ENCODE peak calls at places on chromosome 9, in eight cellular contexts. U, D, J, S, I, C, O and T are unnamed samples.

GRCh38 chr9:23774266-23774665 is 51.8 kb downstream of the ELAVL2 start:
- DNase-seq in U (no peak), D (no peak), J (no peak), S (no peak), I (no peak), C (no peak), O (no peak), T (no peak)

GRCh38 chr9:117734523-117735314 is 30.5 kb downstream of the TLR4 start:
- DNase-seq in U (no peak), D (no peak), J (no peak), S (no peak), I (no peak), C (no peak), O (no peak), T (no peak)

GRCh38 chr9:113737414-113738271 is 138.5 kb upstream of the ZNF618 start:
- DNase-seq in U (no peak), D (peak), J (peak), S (peak), I (peak), C (peak), O (peak), T (no peak)

GRCh38 chr9:129336601-129337286 is 158.7 kb upstream of the IER5L start:
- DNase-seq in U (no peak), D (peak), J (no peak), S (no peak), I (peak), C (peak), O (peak), T (no peak)

GRCh38 chr9:130288393-130288792 is 22.8 kb downstream of the HMCN2 start:
- DNase-seq in U (no peak), D (no peak), J (no peak), S (no peak), I (no peak), C (no peak), O (no peak), T (no peak)

GRCh38 chr9:14158911-14159310 is 155.0 kb downstream of the NFIB start:
- DNase-seq in U (no peak), D (peak), J (no peak), S (no peak), I (no peak), C (no peak), O (no peak), T (no peak)

GRCh38 chr9:91420471-91421021 is 3.1 kb downstream of the NFIL3 start:
- DNase-seq in U (no peak), D (peak), J (no peak), S (no peak), I (no peak), C (no peak), O (no peak), T (no peak)

GRCh38 chr9:134947265-134947955 is 29.7 kb upstream of the FCN1 start:
- DNase-seq in U (no peak), D (no peak), J (no peak), S (no peak), I (no peak), C (no peak), O (no peak), T (no peak)

GRCh38 chr9:111743275-111743674 is 51.5 kb downstream of the SHOC1 start:
- DNase-seq in U (no peak), D (peak), J (peak), S (no peak), I (no peak), C (no peak), O (no peak), T (no peak)

GRCh38 chr9:92710368-92710767 is 40.4 kb upstream of the IPPK start:
- DNase-seq in U (no peak), D (no peak), J (no peak), S (no peak), I (no peak), C (no peak), O (no peak), T (no peak)

GRCh38 chr9:86795047-86795437 is 152.3 kb downstream of the GAS1 start:
- DNase-seq in U (no peak), D (no peak), J (no peak), S (no peak), I (no peak), C (no peak), O (no peak), T (no peak)

GRCh38 chr9:132744881-132745761 is 74.9 kb downstream of the GTF3C4 start:
- DNase-seq in U (peak), D (peak), J (no peak), S (no peak), I (no peak), C (no peak), O (no peak), T (no peak)
- H3K4me3 ChIP-seq in U (no peak), D (no peak), J (no peak), S (peak), I (no peak), C (peak), O (no peak), T (no peak)

DNA sequence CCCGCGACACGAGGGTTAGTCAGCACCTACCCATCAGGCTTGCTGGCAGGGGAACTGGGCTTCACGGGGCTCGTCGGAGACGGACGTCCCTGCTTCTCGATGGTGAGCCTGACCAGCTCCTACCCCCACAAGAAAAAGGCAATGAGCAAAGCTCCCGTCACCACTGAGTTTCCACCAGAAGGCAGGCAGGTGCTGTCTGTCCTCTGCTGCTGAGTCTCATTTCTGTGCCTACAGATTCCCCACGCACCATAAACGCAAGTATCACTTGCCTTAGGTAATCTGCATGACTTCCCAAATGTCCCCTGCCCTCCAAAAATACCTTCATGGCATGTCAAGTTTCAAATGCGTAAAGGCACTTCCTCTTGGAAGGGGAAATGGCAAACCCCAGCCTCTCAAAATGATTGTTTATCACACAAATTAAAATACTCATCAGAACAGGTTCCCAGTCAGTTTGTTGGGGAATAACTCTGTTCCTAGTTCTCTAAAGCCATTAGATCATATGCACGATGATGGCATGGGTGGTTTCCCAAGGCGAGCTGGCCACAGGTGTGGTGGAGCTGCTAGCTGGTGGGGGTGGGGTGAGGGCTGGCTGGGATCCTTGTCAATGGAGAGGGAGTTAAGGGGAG is 85.0 kb downstream of the PRRT1B start:
- DNase-seq in U (no peak), D (no peak), J (no peak), S (no peak), I (no peak), C (no peak), O (peak), T (no peak)
- TF ChIP-seq POLR2A in U (no peak), D (no peak), J (no peak), S (no peak), I (no peak), C (no peak), O (no peak), T (no peak)

GRCh38 chr9:120873512-120873911 is 3.5 kb downstream of the PHF19 start:
- DNase-seq in U (no peak), D (no peak), J (peak), S (no peak), I (no peak), C (no peak), O (no peak), T (no peak)

GRCh38 chr9:120872775-120873502 is 4.0 kb downstream of the PHF19 start:
- DNase-seq in U (peak), D (no peak), J (no peak), S (no peak), I (no peak), C (no peak), O (no peak), T (no peak)

GRCh38 chr9:120875643-120875953 is 1.4 kb downstream of the PHF19 start:
- DNase-seq in U (no peak), D (no peak), J (no peak), S (no peak), I (no peak), C (no peak), O (no peak), T (no peak)

GRCh38 chr9:120874861-120875565 is 2.0 kb downstream of the PHF19 start:
- DNase-seq in U (no peak), D (no peak), J (no peak), S (no peak), I (no peak), C (no peak), O (no peak), T (no peak)

DNA sequence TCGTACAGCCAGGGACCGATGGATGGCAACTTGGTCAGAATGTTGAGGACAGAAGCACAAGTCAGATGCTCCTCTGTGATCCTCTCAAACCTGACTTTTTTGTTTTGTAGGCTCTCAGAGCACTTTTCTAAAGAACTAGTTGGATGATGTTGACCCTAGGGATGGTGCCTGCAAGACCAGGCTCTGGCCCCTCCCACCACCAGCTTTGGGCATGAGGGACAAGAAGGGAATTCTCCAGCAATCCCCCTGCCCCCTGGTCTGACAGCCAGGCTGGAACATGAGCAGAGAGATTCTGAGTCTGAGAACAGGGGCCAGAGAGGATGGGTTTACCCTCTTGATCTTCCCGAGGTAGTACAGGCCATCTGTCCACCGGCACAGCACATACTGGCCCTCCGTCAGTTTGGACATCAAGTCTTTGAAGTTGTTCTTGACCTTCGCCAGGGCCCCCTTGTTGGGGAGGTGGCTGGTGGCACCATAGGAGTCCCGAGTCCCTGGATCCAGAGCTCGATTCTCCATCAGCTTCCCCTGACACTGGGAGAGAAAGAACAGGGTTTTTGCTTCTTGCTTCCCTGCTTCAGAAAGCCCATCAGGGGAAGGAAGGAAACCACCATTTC is 2.7 kb downstream of the PHF19 start:
- DNase-seq in U (peak), D (no peak), J (no peak), S (no peak), I (no peak), C (no peak), O (no peak), T (no peak)
- H3K4me3 ChIP-seq in U (no peak), D (no peak), J (no peak), S (no peak), I (no peak), C (no peak), O (no peak), T (no peak)

GRCh38 chr9:19151425-19152159 is 24.3 kb upstream of the PLIN2 start:
- DNase-seq in U (no peak), D (no peak), J (no peak), S (no peak), I (no peak), C (peak), O (no peak), T (no peak)
- TF ChIP-seq POLR2A in U (no peak), D (no peak), J (no peak), S (no peak), I (no peak), C (no peak), O (no peak), T (no peak)

GRCh38 chr9:36099718-36100117 is 36.8 kb upstream of the GLIPR2 start:
- DNase-seq in U (no peak), D (no peak), J (no peak), S (no peak), I (no peak), C (no peak), O (no peak), T (no peak)

GRCh38 chr9:36100532-36100931 is 36.0 kb upstream of the GLIPR2 start:
- DNase-seq in U (no peak), D (no peak), J (no peak), S (no peak), I (no peak), C (no peak), O (no peak), T (no peak)

GRCh38 chr9:36101916-36102741 is 34.4 kb upstream of the GLIPR2 start:
- DNase-seq in U (no peak), D (peak), J (peak), S (no peak), I (no peak), C (no peak), O (peak), T (no peak)

GRCh38 chr9:36102742-36103495 is 33.6 kb upstream of the GLIPR2 start:
- DNase-seq in U (peak), D (peak), J (peak), S (peak), I (peak), C (peak), O (peak), T (peak)
- H3K4me3 ChIP-seq in U (no peak), D (no peak), J (no peak), S (no peak), I (no peak), C (no peak), O (no peak), T (no peak)

DNA sequence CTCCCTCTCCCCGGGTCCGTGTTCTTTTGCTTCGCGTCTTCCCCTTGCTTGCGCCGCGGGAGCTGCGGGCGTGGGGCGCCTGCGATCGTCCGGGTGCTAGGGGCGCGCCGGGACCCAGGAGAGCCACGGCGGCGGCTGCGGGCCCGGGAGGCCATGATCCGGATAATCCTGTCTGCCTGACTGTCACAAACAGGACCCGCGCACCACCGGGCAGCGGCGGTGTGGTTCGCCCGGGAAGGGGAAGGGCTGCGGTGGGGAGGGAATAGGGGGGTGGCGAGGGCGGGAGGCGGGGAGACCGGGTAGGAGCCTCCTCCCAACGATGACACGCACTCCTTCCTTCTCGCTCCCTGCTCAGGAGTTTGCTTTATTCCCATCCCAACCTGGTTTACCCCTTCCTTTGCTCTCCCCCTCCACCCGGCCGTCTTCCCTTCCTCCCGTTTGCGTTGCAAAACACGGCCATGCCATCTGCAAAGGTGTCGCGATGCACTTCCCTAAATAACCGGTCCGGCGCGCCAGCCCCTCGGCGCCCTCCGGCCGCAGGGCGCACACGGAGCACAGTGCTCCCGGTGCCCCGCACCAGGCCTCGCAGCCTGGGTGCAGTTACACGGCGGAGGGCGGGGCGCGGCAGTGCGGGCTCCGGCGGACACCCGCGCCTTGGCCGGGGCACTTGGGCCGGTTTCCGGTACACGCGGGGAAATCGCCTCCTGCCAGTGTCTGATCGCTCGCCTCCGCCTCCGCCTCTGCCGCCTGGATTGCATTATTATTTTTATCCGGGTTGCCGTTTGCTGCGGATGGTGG is 1.5 kb downstream of the SMARCA2 start:
- DNase-seq in U (peak), D (peak), J (peak), S (peak), I (peak), C (peak), O (peak), T (peak)
- TF ChIP-seq POLR2A in U (no peak), D (peak), J (no peak), S (peak), I (peak), C (no peak), O (peak), T (peak)

GRCh38 chr9:99056186-99056585 is 48.7 kb upstream of the TGFBR1 start:
- DNase-seq in U (no peak), D (no peak), J (no peak), S (no peak), I (no peak), C (no peak), O (no peak), T (no peak)

GRCh38 chr9:99056876-99057664 is 47.8 kb upstream of the TGFBR1 start:
- DNase-seq in U (no peak), D (no peak), J (no peak), S (no peak), I (no peak), C (no peak), O (no peak), T (no peak)

GRCh38 chr9:99059074-99059894 is 45.6 kb upstream of the TGFBR1 start:
- DNase-seq in U (no peak), D (no peak), J (no peak), S (peak), I (no peak), C (no peak), O (peak), T (peak)

GRCh38 chr9:99055384-99055783 is 49.5 kb upstream of the TGFBR1 start:
- DNase-seq in U (no peak), D (no peak), J (no peak), S (no peak), I (no peak), C (no peak), O (peak), T (no peak)

GRCh38 chr9:99057665-99058625 is 47.0 kb upstream of the TGFBR1 start:
- DNase-seq in U (no peak), D (no peak), J (no peak), S (no peak), I (no peak), C (peak), O (peak), T (no peak)
- H3K4me3 ChIP-seq in U (no peak), D (no peak), J (no peak), S (no peak), I (no peak), C (no peak), O (no peak), T (no peak)

DNA sequence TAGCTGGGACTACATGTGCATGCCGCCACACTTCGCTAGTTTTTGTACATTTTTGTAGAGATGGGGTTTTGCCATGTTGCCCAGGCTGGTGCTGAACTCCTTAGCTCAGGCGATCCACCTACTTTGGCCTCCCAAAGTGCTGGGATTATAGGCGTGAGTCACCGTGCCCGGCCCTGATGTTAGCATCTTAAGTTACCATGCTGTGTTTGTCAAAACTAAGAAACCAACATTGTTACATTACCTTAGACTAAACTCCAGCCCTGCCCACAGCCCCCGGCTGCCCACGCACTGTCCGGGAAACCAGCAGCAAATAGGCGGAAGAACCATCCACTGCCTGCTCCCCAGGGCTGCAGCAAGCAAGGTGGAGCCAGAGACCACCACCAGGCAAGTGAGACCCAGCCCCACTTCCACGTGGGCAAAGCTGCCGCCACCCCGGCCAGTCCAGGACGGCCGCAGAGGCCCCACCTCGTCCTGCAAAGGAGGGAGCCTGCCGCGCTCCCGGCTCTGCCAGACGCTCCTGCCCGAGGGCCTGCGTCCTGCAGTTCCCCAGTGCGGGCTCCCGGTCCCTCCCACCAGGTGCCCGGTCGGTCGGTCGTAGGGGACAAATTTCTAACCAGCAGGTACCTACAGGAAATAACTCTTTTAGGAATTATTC is 35.7 kb upstream of the TXN start:
- DNase-seq in U (no peak), D (no peak), J (no peak), S (no peak), I (no peak), C (no peak), O (no peak), T (no peak)
- TF ChIP-seq POLR2A in U (no peak), D (no peak), J (no peak), S (no peak), I (no peak), C (no peak), O (no peak), T (no peak)

DNA sequence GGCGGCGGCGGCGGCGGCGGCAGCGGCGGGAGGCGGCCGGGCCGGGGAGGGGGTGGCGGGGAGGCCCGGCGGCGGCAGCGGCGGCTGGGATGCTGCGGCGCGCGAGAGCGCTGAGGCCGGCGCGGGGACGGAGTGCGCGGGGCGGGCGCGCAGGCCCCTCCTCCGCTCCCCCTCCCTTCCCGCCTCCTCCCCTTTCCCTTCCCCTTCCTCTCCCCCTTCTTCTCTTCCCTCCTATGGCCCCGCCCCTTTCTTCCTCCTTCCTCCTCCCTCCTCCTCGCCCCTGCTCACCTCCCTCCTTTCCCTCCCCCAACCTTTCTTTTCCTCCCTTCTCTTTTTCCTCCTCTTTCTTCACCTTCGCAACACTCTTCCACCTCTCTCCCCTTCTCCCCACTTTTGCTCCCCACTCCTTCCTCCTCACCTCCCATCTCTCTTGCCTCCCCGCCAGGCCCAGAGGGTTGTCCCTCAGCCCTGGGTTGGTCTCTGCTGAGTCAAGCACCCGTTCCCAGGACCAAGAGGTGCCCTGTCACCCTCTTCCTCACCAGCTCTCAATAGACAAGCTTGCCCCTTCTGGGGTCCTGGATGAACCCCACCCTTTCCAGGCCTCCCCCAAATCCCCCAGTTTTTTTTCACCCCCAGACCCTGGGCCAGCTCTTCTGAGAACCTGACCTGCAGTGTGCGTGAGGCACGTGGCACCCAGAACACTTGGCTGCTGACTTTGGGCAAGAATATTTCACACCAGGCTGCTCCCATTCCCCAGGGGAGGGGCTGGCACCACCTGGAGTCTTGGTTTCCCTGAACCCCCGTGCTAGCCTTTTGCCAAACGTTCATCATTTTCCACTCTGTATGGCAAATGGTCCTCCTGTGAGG is at the start of gene SEMA4D:
- DNase-seq in U (peak), D (peak), J (peak), S (peak), I (peak), C (peak), O (peak), T (no peak)
- H3K4me3 ChIP-seq in U (peak), D (peak), J (peak), S (peak), I (peak), C (peak), O (peak), T (peak)